ENCODE peak calls at places on chromosomes 11 and 22, in eight cellular contexts. M, A, H, J, B, R, N and L are unnamed samples.

GRCh38 chr11:48064306-48064705 is 83.9 kb downstream of the PTPRJ start:
- DNase-seq in M (peak), A (no peak), H (no peak), J (no peak), B (peak), R (no peak), N (peak), L (peak)

GRCh38 chr11:15649371-15650104 is 534.8 kb downstream of the INSC start:
- DNase-seq in M (peak), A (no peak), H (no peak), J (peak), B (no peak), R (no peak), N (no peak), L (no peak)

GRCh38 chr22:49297871-49298721 is 529.6 kb downstream of the BRD1 start:
- DNase-seq in M (no peak), A (no peak), H (no peak), J (no peak), B (no peak), R (no peak), N (no peak), L (no peak)

GRCh38 chr11:13261600-13262061 is 16.0 kb upstream of the BMAL1 start:
- DNase-seq in M (peak), A (no peak), H (peak), J (no peak), B (peak), R (no peak), N (peak), L (peak)

GRCh38 chr22:27764722-27765236 is 36.8 kb downstream of the MN1 start:
- DNase-seq in M (no peak), A (no peak), H (no peak), J (no peak), B (no peak), R (no peak), N (no peak), L (no peak)

GRCh38 chr22:21457023-21457787 is 10.0 kb upstream of the TMEM191C start:
- DNase-seq in M (no peak), A (peak), H (no peak), J (no peak), B (no peak), R (no peak), N (peak), L (peak)

GRCh38 chr11:119404872-119405271 is 18.1 kb downstream of the THY1 start:
- DNase-seq in M (no peak), A (no peak), H (no peak), J (no peak), B (no peak), R (no peak), N (no peak), L (no peak)

GRCh38 chr11:132206993-132207392 is 836.6 kb downstream of the NTM start:
- DNase-seq in M (no peak), A (no peak), H (no peak), J (no peak), B (no peak), R (no peak), N (no peak), L (no peak)

GRCh38 chr11:104572279-104572678 is 326.0 kb downstream of the CASP12 start:
- DNase-seq in M (peak), A (no peak), H (no peak), J (no peak), B (no peak), R (no peak), N (peak), L (peak)

GRCh38 chr11:15327786-15328231 is 213.1 kb downstream of the INSC start:
- DNase-seq in M (peak), A (peak), H (peak), J (peak), B (no peak), R (peak), N (peak), L (no peak)

GRCh38 chr11:10304495-10305261 is at the start of gene ADM:
- DNase-seq in M (peak), A (peak), H (peak), J (peak), B (peak), R (peak), N (peak), L (peak)

GRCh38 chr11:14148653-14149273 is 186.2 kb downstream of the SPON1 start:
- DNase-seq in M (peak), A (no peak), H (no peak), J (peak), B (peak), R (no peak), N (peak), L (no peak)

GRCh38 chr11:32602657-32603410 is 19.2 kb downstream of the EIF3M start:
- DNase-seq in M (peak), A (no peak), H (no peak), J (no peak), B (no peak), R (no peak), N (peak), L (peak)

GRCh38 chr11:34564807-34565241 is 51.2 kb upstream of the ELF5 start:
- DNase-seq in M (no peak), A (no peak), H (no peak), J (no peak), B (no peak), R (no peak), N (no peak), L (no peak)

GRCh38 chr11:60781286-60782044 is 3.7 kb upstream of the MS4A10 start:
- DNase-seq in M (no peak), A (no peak), H (no peak), J (peak), B (no peak), R (no peak), N (no peak), L (no peak)

GRCh38 chr11:64321533-64321932 is 3.6 kb downstream of the PRDX5 start:
- DNase-seq in M (no peak), A (peak), H (no peak), J (no peak), B (no peak), R (no peak), N (no peak), L (no peak)

GRCh38 chr22:23845661-23846469 is 7.1 kb upstream of the DERL3 start:
- DNase-seq in M (no peak), A (no peak), H (no peak), J (no peak), B (no peak), R (no peak), N (no peak), L (no peak)

GRCh38 chr22:22989856-22990255 is 80.5 kb upstream of the GNAZ start:
- DNase-seq in M (no peak), A (no peak), H (no peak), J (no peak), B (no peak), R (no peak), N (no peak), L (no peak)

GRCh38 chr22:44366372-44367310 is 53.9 kb upstream of the SHISAL1 start:
- DNase-seq in M (no peak), A (no peak), H (no peak), J (no peak), B (no peak), R (no peak), N (peak), L (no peak)

DNA sequence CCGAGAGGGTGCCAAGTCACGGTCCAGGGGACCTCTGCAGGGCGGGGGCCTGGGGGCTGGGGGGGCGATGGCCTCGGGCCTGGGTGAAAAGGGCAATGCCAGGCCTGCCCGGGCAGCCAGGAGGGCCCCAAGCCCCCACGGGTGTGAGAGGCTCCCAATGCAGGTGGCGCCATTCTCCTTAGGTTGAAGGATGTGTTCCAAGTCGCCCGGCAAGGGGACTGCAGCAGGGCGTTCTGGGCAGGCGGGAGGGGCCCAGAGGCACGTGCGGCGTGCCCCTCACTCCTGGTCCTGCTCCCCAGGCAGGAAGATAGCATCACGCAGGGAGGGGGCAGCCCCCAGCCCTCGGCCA is 730 bp upstream of the TNNI2 start:
- DNase-seq in M (no peak), A (no peak), H (no peak), J (no peak), B (no peak), R (no peak), N (no peak), L (no peak)
- TF ChIP-seq CTCF in M (no peak), A (no peak), H (no peak), J (no peak), B (peak), R (no peak), N (no peak), L (no peak)

GRCh38 chr22:36125994-36126531 is 34.5 kb downstream of the APOL3 start:
- DNase-seq in M (no peak), A (no peak), H (no peak), J (no peak), B (no peak), R (no peak), N (no peak), L (no peak)

GRCh38 chr22:36134167-36134566 is 26.4 kb downstream of the APOL3 start:
- DNase-seq in M (peak), A (no peak), H (no peak), J (no peak), B (no peak), R (no peak), N (no peak), L (no peak)

GRCh38 chr22:36125434-36125833 is 35.1 kb downstream of the APOL3 start:
- DNase-seq in M (no peak), A (no peak), H (no peak), J (no peak), B (no peak), R (no peak), N (no peak), L (no peak)

GRCh38 chr22:36131907-36132306 is 28.6 kb downstream of the APOL3 start:
- DNase-seq in M (no peak), A (no peak), H (no peak), J (no peak), B (no peak), R (no peak), N (no peak), L (no peak)

GRCh38 chr22:36129985-36130384 is 30.6 kb downstream of the APOL3 start:
- DNase-seq in M (no peak), A (no peak), H (no peak), J (no peak), B (no peak), R (no peak), N (peak), L (no peak)
- TF ChIP-seq CTCF in M (no peak), A (no peak), H (no peak), J (no peak), B (no peak), R (no peak), N (no peak), L (no peak)

GRCh38 chr11:115981814-115982471 is 477.7 kb upstream of the CADM1 start:
- DNase-seq in M (no peak), A (no peak), H (no peak), J (no peak), B (no peak), R (no peak), N (no peak), L (no peak)

GRCh38 chr11:115982666-115983065 is 478.5 kb upstream of the CADM1 start:
- DNase-seq in M (no peak), A (no peak), H (no peak), J (no peak), B (no peak), R (no peak), N (no peak), L (no peak)

GRCh38 chr11:115980747-115981475 is 476.7 kb upstream of the CADM1 start:
- DNase-seq in M (no peak), A (no peak), H (no peak), J (no peak), B (no peak), R (no peak), N (no peak), L (no peak)

GRCh38 chr11:115985896-115986295 is 481.7 kb upstream of the CADM1 start:
- DNase-seq in M (no peak), A (no peak), H (no peak), J (no peak), B (no peak), R (no peak), N (no peak), L (no peak)

GRCh38 chr11:115984228-115984627 is 480.0 kb upstream of the CADM1 start:
- DNase-seq in M (no peak), A (no peak), H (no peak), J (peak), B (no peak), R (no peak), N (no peak), L (no peak)
- TF ChIP-seq CTCF in M (no peak), A (no peak), H (no peak), J (peak), B (no peak), R (no peak), N (no peak), L (no peak)

DNA sequence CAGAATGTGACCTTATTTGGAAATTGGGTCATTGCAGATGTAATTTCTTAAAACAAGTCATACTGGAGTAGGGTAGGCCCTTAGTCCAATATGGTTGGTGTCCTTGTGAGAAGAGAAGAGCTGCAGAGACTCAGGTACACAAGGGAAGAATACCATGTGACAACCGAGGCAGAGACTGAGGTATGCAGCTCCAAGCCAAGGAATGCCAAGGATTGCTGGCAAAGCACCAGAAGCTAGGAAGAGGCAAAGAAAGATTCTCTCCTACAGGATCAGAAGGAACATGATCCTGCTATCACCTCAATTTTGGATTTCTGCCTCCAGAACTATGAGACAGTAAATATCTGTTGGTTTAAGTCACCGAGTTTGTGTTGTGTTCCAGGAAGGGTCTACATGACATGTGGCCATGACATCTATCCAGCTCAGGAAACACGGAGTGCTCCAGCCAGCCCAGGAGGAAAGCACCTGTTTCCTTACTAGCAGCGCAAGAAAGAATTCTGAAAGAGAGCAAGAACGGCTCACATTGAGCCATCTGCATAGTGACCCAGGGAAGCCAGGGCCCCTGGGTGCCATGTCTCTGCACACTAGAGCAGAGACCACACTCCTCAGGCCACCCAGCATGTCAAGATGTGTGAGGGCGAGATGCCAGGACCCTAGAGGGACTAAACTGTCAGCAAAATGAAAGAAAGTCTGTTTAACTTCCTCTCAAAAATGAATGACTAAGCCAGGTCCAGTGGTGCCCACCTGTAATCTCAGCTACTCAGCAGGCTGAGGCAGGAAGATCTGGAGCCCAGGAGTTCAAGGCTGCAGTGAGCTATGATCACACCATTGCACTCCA is 35.5 kb upstream of the GALNT18 start:
- DNase-seq in M (no peak), A (no peak), H (no peak), J (no peak), B (no peak), R (no peak), N (no peak), L (no peak)
- TF ChIP-seq CTCF in M (no peak), A (no peak), H (no peak), J (no peak), B (no peak), R (no peak), N (no peak), L (no peak)

DNA sequence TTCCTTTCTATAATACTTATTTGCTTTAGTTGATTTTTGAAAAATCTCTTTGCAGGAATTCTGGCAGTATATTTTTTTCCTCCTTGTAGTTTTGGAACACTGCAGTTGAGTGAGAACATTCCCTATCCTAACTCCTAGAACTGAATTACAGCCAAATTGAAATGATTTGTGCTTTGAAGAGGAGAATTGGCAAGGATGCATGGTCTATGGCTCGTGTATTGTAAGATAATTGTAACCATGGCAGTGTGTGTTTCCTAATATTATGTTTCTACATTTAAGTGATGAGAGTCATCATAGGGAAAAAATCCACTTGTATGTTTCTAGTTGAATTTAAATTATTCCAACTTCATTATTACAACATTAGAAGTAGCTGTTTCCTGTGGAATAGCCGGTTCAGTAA is 80.9 kb upstream of the MYO18B start:
- DNase-seq in M (peak), A (no peak), H (no peak), J (no peak), B (no peak), R (no peak), N (peak), L (no peak)
- TF ChIP-seq CTCF in M (no peak), A (no peak), H (no peak), J (no peak), B (no peak), R (no peak), N (no peak), L (no peak)

GRCh38 chr11:28107726-28108618 is at the start of the genes KIF18A and METTL15:
- DNase-seq in M (peak), A (peak), H (peak), J (peak), B (peak), R (peak), N (peak), L (peak)

GRCh38 chr11:28107331-28107725 is 628 bp downstream of the KIF18A start:
- DNase-seq in M (peak), A (no peak), H (no peak), J (peak), B (no peak), R (no peak), N (no peak), L (no peak)

GRCh38 chr11:28108909-28109308 is 721 bp downstream of the METTL15 start:
- DNase-seq in M (no peak), A (no peak), H (no peak), J (no peak), B (no peak), R (no peak), N (no peak), L (no peak)

GRCh38 chr11:28110839-28111235 is 2.6 kb downstream of the METTL15 start:
- DNase-seq in M (peak), A (no peak), H (no peak), J (no peak), B (no peak), R (no peak), N (peak), L (no peak)

GRCh38 chr11:28110108-28110838 is 2.1 kb downstream of the METTL15 start:
- DNase-seq in M (peak), A (peak), H (peak), J (peak), B (peak), R (peak), N (peak), L (peak)
- TF ChIP-seq CTCF in M (no peak), A (no peak), H (no peak), J (no peak), B (no peak), R (peak), N (no peak), L (no peak)

DNA sequence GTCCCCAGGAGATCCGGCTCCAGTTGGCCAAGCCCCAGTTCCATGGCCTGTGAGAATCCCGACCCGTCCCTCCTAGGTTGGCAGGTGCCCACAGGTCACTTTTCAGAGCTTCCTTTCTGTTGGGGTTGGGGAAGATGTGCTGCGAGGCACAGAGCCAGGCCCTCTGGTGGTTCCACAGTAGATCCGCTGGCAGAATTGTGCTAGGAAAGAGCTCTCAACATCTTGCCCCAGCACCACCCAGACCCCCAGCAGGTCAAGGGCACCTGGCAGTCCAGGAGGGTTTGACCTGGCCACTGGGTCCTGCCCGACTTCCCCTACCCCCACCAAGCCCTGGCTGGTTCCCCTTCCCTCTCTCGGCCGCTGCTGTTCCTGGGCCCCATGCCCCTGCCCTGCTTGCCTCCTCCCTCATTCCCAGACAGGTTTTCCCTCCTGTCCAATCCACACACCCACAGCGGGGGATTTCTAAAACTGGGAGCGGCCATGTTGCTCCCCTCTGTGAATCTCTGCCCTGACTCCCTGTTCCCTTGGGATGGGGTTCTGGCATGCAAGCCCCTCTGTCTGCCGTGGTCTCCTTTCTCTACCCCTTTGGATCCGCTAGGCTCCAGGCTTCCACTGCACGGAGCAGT is 26.2 kb upstream of the GCAT start:
- DNase-seq in M (no peak), A (no peak), H (no peak), J (no peak), B (no peak), R (no peak), N (no peak), L (peak)
- TF ChIP-seq CTCF in M (peak), A (no peak), H (peak), J (peak), B (peak), R (no peak), N (peak), L (peak)